ENCODE peak calls at places on chromosomes 1 and 21, in four cellular contexts. Q is activated T-cell treated with anti-CD3 and anti-CD28 coated beads for 1 hour, C is glutamatergic neuron, F is brain microvascular endothelial cell. A is an unnamed sample.

GRCh38 chr1:9107156-9107555 is 21.7 kb downstream of the GPR157 start:
- DNase-seq in Q (no peak), C (no peak), F (no peak), A (no peak)

GRCh38 chr1:86018311-86018923 is 138.2 kb downstream of the COL24A1 start:
- DNase-seq in Q (no peak), C (no peak), F (peak; percentile 36), A (no peak)

GRCh38 chr1:246597340-246597739 is 31.1 kb downstream of the CNST start:
- DNase-seq in Q (no peak), C (no peak), F (peak; percentile 84), A (no peak)

GRCh38 chr1:235679005-235679404 is 29.4 kb upstream of the GNG4 start:
- DNase-seq in Q (no peak), C (no peak), F (no peak), A (no peak)

GRCh38 chr21:33434770-33435360 is 31.7 kb downstream of the IFNGR2 start:
- DNase-seq in Q (no peak), C (no peak), F (peak; percentile 89), A (no peak)

GRCh38 chr1:64049900-64050540 is 153.4 kb upstream of the UBE2U start:
- DNase-seq in Q (no peak), C (no peak), F (no peak), A (no peak)

GRCh38 chr1:22772054-22772453 is 61.4 kb downstream of the EPHB2 start:
- DNase-seq in Q (no peak), C (no peak), F (no peak), A (no peak)

GRCh38 chr1:162844153-162844552 is 16.8 kb downstream of the CCDC190 start:
- DNase-seq in Q (no peak), C (no peak), F (no peak), A (no peak)

GRCh38 chr1:208595745-208596144 is 351.6 kb upstream of the PLXNA2 start:
- DNase-seq in Q (no peak), C (no peak), F (peak; percentile 66), A (no peak)

GRCh38 chr1:1614204-1614953 is 921 bp upstream of the MIB2 start:
- DNase-seq in Q (no peak), C (no peak), F (peak; percentile 86), A (no peak)

GRCh38 chr1:236063919-236064673 is 794 bp downstream of the NID1 start:
- DNase-seq in Q (no peak), C (peak; percentile 36), F (peak; percentile 63), A (peak; percentile 18)

GRCh38 chr1:155051777-155052398 is 772 bp downstream of the ADAM15 start:
- DNase-seq in Q (peak; percentile 26), C (no peak), F (no peak), A (peak; percentile 74)

GRCh38 chr1:112904071-112904830 is 51.7 kb downstream of the SLC16A1 start:
- DNase-seq in Q (no peak), C (no peak), F (peak; percentile 84), A (no peak)

GRCh38 chr1:119294199-119294598 is 74.4 kb upstream of the HAO2 start:
- DNase-seq in Q (no peak), C (no peak), F (no peak), A (peak; percentile 55)

GRCh38 chr21:45423968-45424853 is 19.2 kb downstream of the COL18A1 start:
- DNase-seq in Q (no peak), C (no peak), F (no peak), A (no peak)

A was measured in Peyer's patch.